ENCODE peak calls at places on chromosome 13, in five cellular contexts. One of them, this sample, is unnamed.

GRCh38 chr13:26502826-26503225 is 54.7 kb upstream of the WASF3 start:
- DNase-seq in cardiac muscle cell: no peak
- DNase-seq in ovary: no peak
- DNase-seq in fibroblast of the aortic adventitia: peak
- DNase-seq in GM06990: no peak
- DNase-seq in this sample: peak

GRCh38 chr13:38624822-38625221 is 62.1 kb upstream of the FREM2 start:
- DNase-seq in cardiac muscle cell: no peak
- DNase-seq in ovary: no peak
- DNase-seq in fibroblast of the aortic adventitia: no peak
- DNase-seq in GM06990: no peak
- DNase-seq in this sample: no peak

GRCh38 chr13:34913040-34913439 is 29.0 kb upstream of the NBEA start:
- DNase-seq in cardiac muscle cell: peak
- DNase-seq in ovary: no peak
- DNase-seq in fibroblast of the aortic adventitia: no peak
- DNase-seq in GM06990: no peak
- DNase-seq in this sample: peak

GRCh38 chr13:65926750-65927171 is 1303.4 kb downstream of the PCDH9 start:
- DNase-seq in cardiac muscle cell: peak
- DNase-seq in ovary: no peak
- DNase-seq in fibroblast of the aortic adventitia: no peak
- DNase-seq in GM06990: no peak
- DNase-seq in this sample: peak

GRCh38 chr13:107450931-107451330 is 764.4 kb downstream of the LIG4 start:
- DNase-seq in cardiac muscle cell: no peak
- DNase-seq in ovary: no peak
- DNase-seq in fibroblast of the aortic adventitia: peak
- DNase-seq in GM06990: no peak
- DNase-seq in this sample: peak

GRCh38 chr13:98977568-98978270 is at the start of gene DOCK9:
- DNase-seq in cardiac muscle cell: peak
- DNase-seq in ovary: peak
- DNase-seq in fibroblast of the aortic adventitia: peak
- DNase-seq in GM06990: no peak
- DNase-seq in this sample: peak

GRCh38 chr13:93672996-93673395 is 446.4 kb downstream of the GPC6 start:
- DNase-seq in cardiac muscle cell: no peak
- DNase-seq in ovary: no peak
- DNase-seq in fibroblast of the aortic adventitia: no peak
- DNase-seq in GM06990: no peak
- DNase-seq in this sample: no peak

GRCh38 chr13:113918580-113918979 is 54.7 kb upstream of the GAS6 start:
- DNase-seq in cardiac muscle cell: no peak
- DNase-seq in ovary: no peak
- DNase-seq in fibroblast of the aortic adventitia: no peak
- DNase-seq in GM06990: no peak
- DNase-seq in this sample: no peak

GRCh38 chr13:95451656-95452055 is 100.9 kb upstream of the CLDN10 start:
- DNase-seq in cardiac muscle cell: no peak
- DNase-seq in ovary: no peak
- DNase-seq in fibroblast of the aortic adventitia: no peak
- DNase-seq in GM06990: no peak
- DNase-seq in this sample: no peak

GRCh38 chr13:69319659-69320058 is 788.0 kb upstream of the ATXN8OS start:
- DNase-seq in cardiac muscle cell: no peak
- DNase-seq in ovary: no peak
- DNase-seq in fibroblast of the aortic adventitia: no peak
- DNase-seq in GM06990: no peak
- DNase-seq in this sample: no peak

GRCh38 chr13:51585696-51586095 is 1.4 kb downstream of the WDFY2 start:
- DNase-seq in cardiac muscle cell: no peak
- DNase-seq in ovary: no peak
- DNase-seq in fibroblast of the aortic adventitia: peak
- DNase-seq in GM06990: no peak
- DNase-seq in this sample: peak

GRCh38 chr13:97130201-97130600 is 91.9 kb upstream of the MBNL2 start:
- DNase-seq in cardiac muscle cell: no peak
- DNase-seq in ovary: no peak
- DNase-seq in fibroblast of the aortic adventitia: peak
- DNase-seq in GM06990: no peak
- DNase-seq in this sample: peak

GRCh38 chr13:69633044-69633443 is 474.6 kb upstream of the ATXN8OS start:
- DNase-seq in cardiac muscle cell: no peak
- DNase-seq in ovary: no peak
- DNase-seq in fibroblast of the aortic adventitia: no peak
- DNase-seq in GM06990: no peak
- DNase-seq in this sample: no peak

GRCh38 chr13:75331792-75332349 is 150.1 kb downstream of the TBC1D4 start:
- DNase-seq in cardiac muscle cell: no peak
- DNase-seq in ovary: no peak
- DNase-seq in fibroblast of the aortic adventitia: no peak
- DNase-seq in GM06990: no peak
- DNase-seq in this sample: no peak

GRCh38 chr13:93151277-93151676 is 75.3 kb upstream of the GPC6 start:
- DNase-seq in cardiac muscle cell: no peak
- DNase-seq in ovary: no peak
- DNase-seq in fibroblast of the aortic adventitia: peak
- DNase-seq in GM06990: no peak
- DNase-seq in this sample: peak

GRCh38 chr13:111411186-111411858 is 90.9 kb downstream of the TEX29 start:
- DNase-seq in cardiac muscle cell: no peak
- DNase-seq in ovary: no peak
- DNase-seq in fibroblast of the aortic adventitia: no peak
- DNase-seq in GM06990: no peak
- DNase-seq in this sample: no peak

GRCh38 chr13:21529102-21529893 is 70.2 kb upstream of the ZDHHC20 start:
- DNase-seq in cardiac muscle cell: no peak
- DNase-seq in ovary: no peak
- DNase-seq in fibroblast of the aortic adventitia: no peak
- DNase-seq in GM06990: no peak
- DNase-seq in this sample: no peak

GRCh38 chr13:92989301-92989700 is 237.3 kb upstream of the GPC6 start:
- DNase-seq in cardiac muscle cell: no peak
- DNase-seq in ovary: no peak
- DNase-seq in fibroblast of the aortic adventitia: no peak
- DNase-seq in GM06990: no peak
- DNase-seq in this sample: no peak

GRCh38 chr13:42215578-42216421 is 56.2 kb upstream of the AKAP11 start:
- DNase-seq in cardiac muscle cell: peak
- DNase-seq in ovary: no peak
- DNase-seq in fibroblast of the aortic adventitia: peak
- DNase-seq in GM06990: peak
- DNase-seq in this sample: peak

GRCh38 chr13:42214445-42214844 is 57.5 kb upstream of the AKAP11 start:
- DNase-seq in cardiac muscle cell: no peak
- DNase-seq in ovary: no peak
- DNase-seq in fibroblast of the aortic adventitia: no peak
- DNase-seq in GM06990: no peak
- DNase-seq in this sample: no peak

GRCh38 chr13:42219051-42219450 is 52.9 kb upstream of the AKAP11 start:
- DNase-seq in cardiac muscle cell: no peak
- DNase-seq in ovary: no peak
- DNase-seq in fibroblast of the aortic adventitia: no peak
- DNase-seq in GM06990: no peak
- DNase-seq in this sample: no peak

GRCh38 chr13:42218576-42218975 is 53.4 kb upstream of the AKAP11 start:
- DNase-seq in cardiac muscle cell: no peak
- DNase-seq in ovary: no peak
- DNase-seq in fibroblast of the aortic adventitia: peak
- DNase-seq in GM06990: no peak
- DNase-seq in this sample: no peak

GRCh38 chr13:42216422-42216735 is 55.6 kb upstream of the AKAP11 start:
- DNase-seq in cardiac muscle cell: no peak
- DNase-seq in ovary: no peak
- DNase-seq in fibroblast of the aortic adventitia: no peak
- DNase-seq in GM06990: no peak
- DNase-seq in this sample: no peak
- TF ChIP-seq CTCF in cardiac muscle cell: no peak
- TF ChIP-seq CTCF in ovary: no peak
- TF ChIP-seq CTCF in fibroblast of the aortic adventitia: no peak
- TF ChIP-seq CTCF in GM06990: no peak
- TF ChIP-seq CTCF in this sample: no peak

GRCh38 chr13:41502676-41503075 is 45.3 kb downstream of the RGCC start:
- DNase-seq in cardiac muscle cell: no peak
- DNase-seq in ovary: no peak
- DNase-seq in fibroblast of the aortic adventitia: no peak
- DNase-seq in GM06990: peak
- DNase-seq in this sample: no peak

GRCh38 chr13:41503386-41503785 is 46.0 kb downstream of the RGCC start:
- DNase-seq in cardiac muscle cell: no peak
- DNase-seq in ovary: no peak
- DNase-seq in fibroblast of the aortic adventitia: no peak
- DNase-seq in GM06990: no peak
- DNase-seq in this sample: no peak

GRCh38 chr13:41501281-41501680 is 43.9 kb downstream of the RGCC start:
- DNase-seq in cardiac muscle cell: no peak
- DNase-seq in ovary: no peak
- DNase-seq in fibroblast of the aortic adventitia: no peak
- DNase-seq in GM06990: no peak
- DNase-seq in this sample: no peak

GRCh38 chr13:41500501-41500900 is 43.2 kb downstream of the RGCC start:
- DNase-seq in cardiac muscle cell: no peak
- DNase-seq in ovary: no peak
- DNase-seq in fibroblast of the aortic adventitia: no peak
- DNase-seq in GM06990: peak
- DNase-seq in this sample: peak

DNA sequence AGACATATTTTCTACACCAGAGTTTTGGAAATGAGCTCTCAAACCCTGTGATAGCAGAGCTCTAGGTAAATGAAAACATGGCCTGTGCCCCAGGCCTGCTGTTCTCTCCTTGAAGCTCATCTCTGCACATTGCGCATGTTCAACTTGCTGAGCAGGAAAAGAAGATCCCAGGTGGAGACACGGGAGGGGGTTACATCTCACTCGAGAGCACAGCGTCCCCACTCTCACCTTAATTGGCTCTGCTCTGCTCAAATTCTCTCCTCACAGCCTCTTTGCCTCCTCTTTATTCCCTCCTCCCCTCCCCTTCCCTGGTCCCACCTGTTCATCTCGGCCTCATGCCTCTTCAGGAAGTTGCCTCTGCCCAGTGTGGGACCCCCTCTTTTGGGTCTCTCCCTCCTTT is 44.7 kb downstream of the RGCC start:
- DNase-seq in cardiac muscle cell: no peak
- DNase-seq in ovary: no peak
- DNase-seq in fibroblast of the aortic adventitia: no peak
- DNase-seq in GM06990: no peak
- DNase-seq in this sample: no peak
- H3K4me3 ChIP-seq in cardiac muscle cell: no peak
- H3K4me3 ChIP-seq in ovary: no peak
- H3K4me3 ChIP-seq in fibroblast of the aortic adventitia: no peak
- H3K4me3 ChIP-seq in GM06990: no peak
- H3K4me3 ChIP-seq in this sample: no peak

GRCh38 chr13:33746867-33747266 is 71.1 kb upstream of the RFC3 start:
- DNase-seq in cardiac muscle cell: no peak
- DNase-seq in ovary: no peak
- DNase-seq in fibroblast of the aortic adventitia: no peak
- DNase-seq in GM06990: no peak
- DNase-seq in this sample: no peak

GRCh38 chr13:33743438-33744368 is 74.2 kb upstream of the RFC3 start:
- DNase-seq in cardiac muscle cell: no peak
- DNase-seq in ovary: no peak
- DNase-seq in fibroblast of the aortic adventitia: no peak
- DNase-seq in GM06990: peak
- DNase-seq in this sample: no peak

GRCh38 chr13:33742321-33742720 is 75.6 kb upstream of the RFC3 start:
- DNase-seq in cardiac muscle cell: no peak
- DNase-seq in ovary: no peak
- DNase-seq in fibroblast of the aortic adventitia: no peak
- DNase-seq in GM06990: no peak
- DNase-seq in this sample: no peak

GRCh38 chr13:33744589-33745369 is 73.2 kb upstream of the RFC3 start:
- DNase-seq in cardiac muscle cell: no peak
- DNase-seq in ovary: no peak
- DNase-seq in fibroblast of the aortic adventitia: peak
- DNase-seq in GM06990: no peak
- DNase-seq in this sample: peak

DNA sequence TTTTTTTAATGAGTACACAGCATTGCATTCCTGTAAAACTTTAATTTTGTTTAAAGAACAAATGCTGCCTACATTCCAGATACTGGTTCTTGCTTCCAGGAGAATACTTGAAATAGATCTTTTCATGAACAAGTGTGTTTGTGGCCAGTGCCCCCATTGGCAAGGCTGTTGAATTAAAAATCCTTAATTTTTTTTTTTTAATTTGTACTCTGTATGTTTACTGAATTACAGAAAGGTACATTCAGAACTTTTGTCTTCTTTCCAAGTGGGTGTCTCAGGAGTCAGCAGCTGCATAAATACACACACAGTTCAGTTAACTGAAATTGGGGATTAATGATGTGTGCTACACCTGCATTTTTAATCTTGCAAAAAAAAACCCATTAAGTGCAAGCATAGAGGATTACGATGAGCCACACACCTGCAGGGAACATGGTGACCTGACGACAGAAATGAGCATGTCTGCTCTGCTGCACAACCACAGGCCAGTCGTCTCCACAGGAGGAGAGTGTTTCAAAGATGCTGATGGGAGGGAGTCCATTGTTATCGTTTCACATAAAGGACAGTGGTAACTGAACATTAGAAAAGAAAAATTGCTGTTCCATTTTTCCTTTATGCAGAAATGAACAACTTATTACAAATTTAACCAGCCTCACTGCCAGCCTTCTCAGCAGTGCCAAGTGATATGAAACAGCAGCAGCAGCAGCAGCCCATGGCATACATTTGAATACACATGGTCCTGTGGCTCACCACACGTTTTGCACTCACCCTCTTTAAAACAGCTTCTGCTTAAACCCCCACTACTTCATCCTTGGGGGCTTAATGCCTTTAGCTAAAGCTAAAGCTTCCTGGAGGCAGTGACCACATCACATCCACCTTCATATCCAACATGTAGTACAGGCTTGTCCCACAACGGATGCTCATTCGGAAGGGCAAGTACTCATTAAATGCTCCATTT is 72.3 kb upstream of the RFC3 start:
- DNase-seq in cardiac muscle cell: no peak
- DNase-seq in ovary: no peak
- DNase-seq in fibroblast of the aortic adventitia: no peak
- DNase-seq in GM06990: no peak
- DNase-seq in this sample: no peak
- TF ChIP-seq CTCF in cardiac muscle cell: no peak
- TF ChIP-seq CTCF in ovary: no peak
- TF ChIP-seq CTCF in fibroblast of the aortic adventitia: no peak
- TF ChIP-seq CTCF in GM06990: no peak
- TF ChIP-seq CTCF in this sample: no peak

GRCh38 chr13:109783447-109783814 is 3.0 kb downstream of the IRS2 start:
- DNase-seq in cardiac muscle cell: no peak
- DNase-seq in ovary: peak
- DNase-seq in fibroblast of the aortic adventitia: no peak
- DNase-seq in GM06990: no peak
- DNase-seq in this sample: no peak
- H3K4me3 ChIP-seq in cardiac muscle cell: no peak
- H3K4me3 ChIP-seq in ovary: no peak
- H3K4me3 ChIP-seq in fibroblast of the aortic adventitia: no peak
- H3K4me3 ChIP-seq in GM06990: no peak
- H3K4me3 ChIP-seq in this sample: peak

This sample was measured in cardiac fibroblast.